ENCODE peak calls at places on chromosomes 2 and 18, in ten cellular contexts. O, L, Z, S, C, K, X, A, H and E are unnamed samples.
A peak's percentile ranks its signal among the peaks of the same experiment; 100 is the strongest.

GRCh38 chr2:231640646-231641111 is 48.0 kb downstream of the TEX44 start:
- DNase-seq in O (peak; percentile 82), L (no peak), Z (no peak), S (no peak), C (no peak), K (no peak), X (peak; percentile 94), A (no peak), H (no peak), E (no peak)

GRCh38 chr2:217903859-217904613 is 98.8 kb downstream of the TNS1 start:
- DNase-seq in O (peak; percentile 56), L (no peak), Z (no peak), S (peak; percentile 54), C (peak; percentile 40), K (no peak), X (peak; percentile 96), A (no peak), H (no peak), E (no peak)

GRCh38 chr2:164504253-164504652 is 117.0 kb downstream of the GRB14 start:
- DNase-seq in O (no peak), L (no peak), Z (no peak), S (peak; percentile 4), C (peak; percentile 14), K (no peak), X (no peak), A (no peak), H (peak; percentile 11), E (no peak)

GRCh38 chr2:190578158-190579057 is 43.9 kb upstream of the NEMP2 start:
- DNase-seq in O (no peak), L (no peak), Z (no peak), S (peak; percentile 79), C (no peak), K (no peak), X (no peak), A (no peak), H (peak; percentile 81), E (no peak)

GRCh38 chr2:181859123-181859522 is 32.4 kb upstream of the ITPRID2 start:
- DNase-seq in O (no peak), L (no peak), Z (no peak), S (no peak), C (no peak), K (no peak), X (no peak), A (no peak), H (no peak), E (no peak)

GRCh38 chr2:219368690-219369108 is 19.0 kb downstream of the DNPEP start:
- DNase-seq in O (no peak), L (no peak), Z (no peak), S (peak; percentile 99), C (no peak), K (no peak), X (no peak), A (no peak), H (peak; percentile 60), E (peak; percentile 10)

GRCh38 chr2:40317047-40317446 is 134.8 kb downstream of the SLC8A1 start:
- DNase-seq in O (no peak), L (no peak), Z (no peak), S (no peak), C (no peak), K (no peak), X (no peak), A (no peak), H (peak; percentile 27), E (no peak)

GRCh38 chr2:169095631-169096105 is 26.3 kb downstream of the DHRS9 start:
- DNase-seq in O (no peak), L (no peak), Z (no peak), S (peak; percentile 89), C (no peak), K (peak; percentile 19), X (no peak), A (no peak), H (peak; percentile 96), E (no peak)

GRCh38 chr2:201273330-201273983 is 13.1 kb downstream of the CASP8 start:
- DNase-seq in O (no peak), L (no peak), Z (no peak), S (no peak), C (no peak), K (no peak), X (no peak), A (no peak), H (no peak), E (no peak)

GRCh38 chr2:10500601-10501361 is 52.7 kb upstream of the ODC1 start:
- DNase-seq in O (no peak), L (no peak), Z (no peak), S (peak; percentile 62), C (no peak), K (no peak), X (peak; percentile 87), A (no peak), H (peak; percentile 72), E (no peak)

GRCh38 chr2:221372156-221372870 is 199.8 kb downstream of the EPHA4 start:
- DNase-seq in O (no peak), L (no peak), Z (no peak), S (no peak), C (no peak), K (no peak), X (no peak), A (no peak), H (no peak), E (no peak)

GRCh38 chr18:23143871-23144270 is 8.6 kb downstream of the CABLES1 start:
- DNase-seq in O (no peak), L (no peak), Z (no peak), S (no peak), C (peak; percentile 76), K (no peak), X (no peak), A (no peak), H (no peak), E (no peak)

GRCh38 chr2:62597323-62597722 is 91.3 kb upstream of the TMEM17 start:
- DNase-seq in O (no peak), L (no peak), Z (no peak), S (peak; percentile 79), C (no peak), K (no peak), X (no peak), A (no peak), H (no peak), E (no peak)

GRCh38 chr2:191863988-191864387 is 17.1 kb upstream of the CAVIN2 start:
- DNase-seq in O (no peak), L (no peak), Z (no peak), S (peak; percentile 41), C (no peak), K (no peak), X (no peak), A (no peak), H (no peak), E (no peak)

GRCh38 chr2:46258937-46259781 is 38.0 kb upstream of the EPAS1 start:
- DNase-seq in O (no peak), L (no peak), Z (no peak), S (peak; percentile 15), C (no peak), K (no peak), X (no peak), A (no peak), H (no peak), E (no peak)

GRCh38 chr2:8190279-8190678 is 491.6 kb upstream of the ID2 start:
- DNase-seq in O (no peak), L (no peak), Z (no peak), S (no peak), C (no peak), K (no peak), X (no peak), A (no peak), H (no peak), E (no peak)

GRCh38 chr2:20509766-20510490 is 63.1 kb downstream of the RHOB start:
- DNase-seq in O (peak; percentile 64), L (no peak), Z (no peak), S (peak; percentile 36), C (peak; percentile 23), K (no peak), X (no peak), A (no peak), H (peak; percentile 92), E (peak; percentile 21)

GRCh38 chr2:108889907-108890306 is 99.1 kb downstream of the EDAR start:
- DNase-seq in O (no peak), L (no peak), Z (no peak), S (no peak), C (no peak), K (no peak), X (no peak), A (no peak), H (no peak), E (no peak)

GRCh38 chr2:27702302-27702701 is 38.6 kb downstream of the SLC4A1AP start:
- DNase-seq in O (no peak), L (no peak), Z (no peak), S (no peak), C (no peak), K (no peak), X (peak; percentile 6), A (no peak), H (no peak), E (no peak)

GRCh38 chr2:214410128-214410775 is 602 bp upstream of the VWC2L start:
- DNase-seq in O (peak; percentile 4), L (no peak), Z (no peak), S (no peak), C (peak; percentile 16), K (no peak), X (no peak), A (no peak), H (peak; percentile 2), E (no peak)

GRCh38 chr2:1656961-1657841 is 87.1 kb downstream of the PXDN start:
- DNase-seq in O (no peak), L (no peak), Z (no peak), S (no peak), C (no peak), K (no peak), X (peak; percentile 68), A (no peak), H (peak; percentile 45), E (no peak)

GRCh38 chr18:50819727-50820378 is at the start of gene MRO:
- DNase-seq in O (peak; percentile 40), L (peak; percentile 87), Z (peak; percentile 40), S (peak; percentile 74), C (peak; percentile 75), K (peak; percentile 84), X (peak; percentile 96), A (peak; percentile 60), H (peak; percentile 46), E (peak; percentile 36)

GRCh38 chr2:168757223-168757622 is 45.2 kb upstream of the NOSTRIN start:
- DNase-seq in O (no peak), L (no peak), Z (no peak), S (no peak), C (peak; percentile 12), K (no peak), X (no peak), A (no peak), H (no peak), E (no peak)

GRCh38 chr2:88131999-88132368 is 4.1 kb upstream of the FABP1 start:
- DNase-seq in O (no peak), L (no peak), Z (no peak), S (no peak), C (no peak), K (no peak), X (no peak), A (no peak), H (no peak), E (no peak)